ENCODE peak calls at places on chromosome 1, in four cellular contexts. H, B, K and O are unnamed samples.

GRCh38 chr1:181038399-181038873 is 4.7 kb downstream of the MR1 start:
- DNase-seq in B (peak), H (peak), K (peak), O (peak)

GRCh38 chr1:38489844-38490270 is 369.7 kb downstream of the RRAGC start:
- DNase-seq in H (no peak), B (no peak), K (peak), O (no peak)

GRCh38 chr1:25565188-25565591 is 21.8 kb downstream of the LDLRAP1 start:
- DNase-seq in B (no peak), H (no peak), K (peak), O (no peak)

GRCh38 chr1:107559881-107560280 is 405.1 kb downstream of the VAV3 start:
- DNase-seq in H (no peak), K (no peak), B (no peak), O (no peak)

GRCh38 chr1:6859415-6860343 is 74.4 kb downstream of the CAMTA1 start:
- DNase-seq in B (no peak), H (no peak), K (no peak), O (no peak)

GRCh38 chr1:20729155-20729931 is 3.2 kb downstream of the SH2D5 start:
- DNase-seq in H (no peak), B (peak), K (no peak), O (peak)

GRCh38 chr1:46302091-46303037 is 1.1 kb downstream of the LRRC41 start:
- DNase-seq in H (no peak), K (peak), B (peak), O (peak)

GRCh38 chr1:44713321-44713781 is 17.6 kb downstream of the RNU5D-1 start:
- DNase-seq in H (peak), K (no peak), B (no peak), O (no peak)

GRCh38 chr1:3858231-3858981 is 1.1 kb downstream of the DFFB start:
- DNase-seq in H (peak), K (peak), B (peak), O (no peak)

GRCh38 chr1:154999651-155000474 is 2.7 kb upstream of the ZBTB7B start:
- DNase-seq in K (no peak), H (peak), B (no peak), O (peak)

GRCh38 chr1:23421752-23422312 is 2.7 kb downstream of the TCEA3 start:
- DNase-seq in B (peak), K (no peak), H (no peak), O (no peak)

GRCh38 chr1:182718311-182718710 is 33.9 kb upstream of the RGS8 start:
- DNase-seq in B (no peak), H (no peak), K (no peak), O (no peak)

GRCh38 chr1:48007044-48007443 is 9.9 kb upstream of the TRABD2B start:
- DNase-seq in B (no peak), H (no peak), K (no peak), O (no peak)

GRCh38 chr1:222736972-222737371 is at the start of gene FAM177B:
- DNase-seq in H (no peak), K (no peak), B (no peak), O (no peak)

GRCh38 chr1:224458296-224458695 is 23.7 kb upstream of the WDR26 start:
- DNase-seq in B (no peak), H (peak), K (no peak), O (no peak)

GRCh38 chr1:19758227-19758830 is 41.4 kb downstream of the TMCO4 start:
- DNase-seq in K (no peak), B (no peak), H (no peak), O (no peak)

GRCh38 chr1:26351591-26352337 is 2.2 kb downstream of the CRYBG2 start:
- DNase-seq in H (no peak), B (no peak), K (no peak), O (no peak)

GRCh38 chr1:166032901-166033371 is 133.9 kb downstream of the FAM78B start:
- DNase-seq in K (no peak), H (no peak), B (peak), O (peak)

GRCh38 chr1:226728448-226728847 is 10.6 kb downstream of the ITPKB start:
- DNase-seq in B (no peak), K (no peak), H (no peak), O (no peak)

GRCh38 chr1:28026329-28026728 is 62.1 kb downstream of the EYA3 start:
- DNase-seq in B (no peak), H (no peak), K (no peak), O (no peak)